ENCODE peak calls at places on chromosomes 1 and 21, in five cellular contexts. B is IMR-90; L is body of pancreas; K is T-helper 1 cell; N is activated naive CD4-positive, alpha-beta T cell treated with anti-CD3 and anti-CD28 coated beads, Interleukin-2, amount 10 ng/mL, durations not matched to agents 7 days and 5 days. S is an unnamed sample.

GRCh38 chr1:84083321-84083720 is 60.8 kb upstream of the PRKACB start:
- DNase-seq in B (no peak), L (no peak), K (no peak), N (no peak), S (no peak)

GRCh38 chr1:43980255-43981134 is 1.5 kb downstream of the B4GALT2 start:
- DNase-seq in B (peak; percentile 56), L (no peak), K (no peak), N (no peak), S (no peak)

GRCh38 chr1:232737917-232738316 is 67.3 kb upstream of the MAP10 start:
- DNase-seq in B (no peak), L (no peak), K (no peak), N (no peak), S (no peak)

GRCh38 chr1:91527781-91528180 is 27.1 kb downstream of the CDC7 start:
- DNase-seq in B (no peak), L (no peak), K (no peak), N (no peak), S (no peak)

GRCh38 chr1:8687053-8687452 is 130.4 kb downstream of the RERE start:
- DNase-seq in B (peak; percentile 64), L (peak; percentile 32), K (no peak), N (no peak), S (no peak)

GRCh38 chr1:15656464-15656863 is 27.7 kb upstream of the PLEKHM2 start:
- DNase-seq in B (no peak), L (no peak), K (no peak), N (no peak), S (no peak)

GRCh38 chr1:9714257-9714718 is 62.8 kb downstream of the PIK3CD start:
- DNase-seq in B (no peak), L (no peak), K (no peak), N (peak; percentile 55), S (no peak)

GRCh38 chr21:34649400-34649799 is 19.4 kb upstream of the CLIC6 start:
- DNase-seq in B (no peak), L (no peak), K (no peak), N (no peak), S (no peak)

GRCh38 chr1:12485231-12486172 is 132.5 kb downstream of the DHRS3 start:
- DNase-seq in B (peak; percentile 23), L (no peak), K (no peak), N (no peak), S (no peak)

GRCh38 chr1:193190096-193190744 is 3.8 kb upstream of the B3GALT2 start:
- DNase-seq in B (peak; percentile 33), L (no peak), K (no peak), N (no peak), S (no peak)

GRCh38 chr1:14138627-14139026 is 438.6 kb downstream of the PRDM2 start:
- DNase-seq in B (no peak), L (no peak), K (no peak), N (no peak), S (no peak)

GRCh38 chr1:21308847-21309652 is 18.8 kb upstream of the ECE1 start:
- DNase-seq in B (no peak), L (peak; percentile 78), K (no peak), N (no peak), S (no peak)

GRCh38 chr1:171484760-171485374 is 463 bp upstream of the PRRC2C start:
- DNase-seq in B (no peak), L (no peak), K (no peak), N (no peak), S (no peak)

GRCh38 chr1:177170756-177171535 is at the start of gene BRINP2:
- DNase-seq in B (peak; percentile 29), L (peak; percentile 70), K (no peak), N (no peak), S (no peak)

GRCh38 chr21:44871576-44872265 is 1.8 kb downstream of the PTTG1IP start:
- DNase-seq in B (peak; percentile 77), L (peak; percentile 24), K (no peak), N (peak; percentile 42), S (no peak)

GRCh38 chr21:45325206-45326168 is 37.8 kb upstream of the POFUT2 start:
- DNase-seq in B (no peak), L (no peak), K (peak; percentile 6), N (no peak), S (no peak)

GRCh38 chr21:44759628-44760285 is 41.9 kb downstream of the UBE2G2 start:
- DNase-seq in B (no peak), L (no peak), K (no peak), N (peak; percentile 15), S (peak; percentile 45)

GRCh38 chr1:38045431-38046332 is 911 bp downstream of the POU3F1 start:
- DNase-seq in B (no peak), L (peak; percentile 45), K (no peak), N (no peak), S (no peak)

GRCh38 chr1:6584126-6585080 is 4.6 kb downstream of the ZBTB48 start:
- DNase-seq in B (no peak), L (no peak), K (no peak), N (no peak), S (no peak)

GRCh38 chr1:13628711-13629110 is 45.1 kb downstream of the PDPN start:
- DNase-seq in B (no peak), L (no peak), K (no peak), N (no peak), S (no peak)

GRCh38 chr1:81549588-81550127 is 251.1 kb upstream of the ADGRL2 start:
- DNase-seq in B (peak; percentile 52), L (no peak), K (no peak), N (no peak), S (no peak)

GRCh38 chr1:218383681-218384080 is 38.5 kb downstream of the TGFB2 start:
- DNase-seq in B (no peak), L (no peak), K (no peak), N (no peak), S (no peak)

GRCh38 chr1:112937495-112937894 is 18.5 kb downstream of the SLC16A1 start:
- DNase-seq in B (no peak), L (no peak), K (no peak), N (no peak), S (no peak)

GRCh38 chr1:73789965-73790364 is 408.0 kb downstream of the LRRIQ3 start:
- DNase-seq in B (no peak), L (no peak), K (no peak), N (no peak), S (no peak)

GRCh38 chr1:168939131-168939946 is 167.2 kb upstream of the ATP1B1 start:
- DNase-seq in B (no peak), L (no peak), K (no peak), N (no peak), S (no peak)

GRCh38 chr21:46120301-46121285 is 22.7 kb downstream of the COL6A2 start:
- DNase-seq in B (no peak), L (peak; percentile 3), K (peak; percentile 10), N (peak; percentile 8), S (peak; percentile 81)

GRCh38 chr1:104648269-104648691 is 898.6 kb downstream of the AMY1C start:
- DNase-seq in B (no peak), L (no peak), K (no peak), N (no peak), S (no peak)

GRCh38 chr1:47216278-47217059 is 15.6 kb downstream of the TAL1 start:
- DNase-seq in B (no peak), L (no peak), K (no peak), N (no peak), S (no peak)

GRCh38 chr1:85463666-85464496 is 1.1 kb downstream of the DDAH1 start:
- DNase-seq in B (no peak), L (no peak), K (no peak), N (no peak), S (no peak)

GRCh38 chr21:25513810-25514209 is 93.5 kb downstream of the MRPL39 start:
- DNase-seq in B (no peak), L (no peak), K (no peak), N (no peak), S (no peak)

GRCh38 chr1:53086504-53087070 is 24.6 kb downstream of the PODN start:
- DNase-seq in B (no peak), L (no peak), K (no peak), N (no peak), S (no peak)

GRCh38 chr21:25552856-25553255 is 54.4 kb downstream of the MRPL39 start:
- DNase-seq in B (no peak), L (no peak), K (no peak), N (no peak), S (no peak)

GRCh38 chr1:113675299-113675698 is 84.0 kb downstream of the PHTF1 start:
- DNase-seq in B (peak; percentile 19), L (no peak), K (no peak), N (no peak), S (no peak)

GRCh38 chr1:91885331-91885715 is 628 bp downstream of the TGFBR3 start:
- DNase-seq in B (peak; percentile 12), L (peak; percentile 50), K (peak; percentile 19), N (peak; percentile 53), S (no peak)

GRCh38 chr1:223844962-223845809 is 561 bp downstream of the TP53BP2 start:
- DNase-seq in B (peak; percentile 62), L (peak; percentile 64), K (peak; percentile 56), N (peak; percentile 76), S (no peak)

GRCh38 chr1:176068256-176068655 is 138.8 kb downstream of the COP1 start:
- DNase-seq in B (no peak), L (no peak), K (no peak), N (no peak), S (no peak)

GRCh38 chr1:1141244-1141910 is 25.5 kb upstream of the C1orf159 start:
- DNase-seq in B (no peak), L (no peak), K (no peak), N (no peak), S (no peak)

GRCh38 chr1:167173516-167174184 is 47.0 kb upstream of the POU2F1 start:
- DNase-seq in B (no peak), L (no peak), K (no peak), N (no peak), S (no peak)

GRCh38 chr1:244048566-244049141 is 2.4 kb upstream of the ZBTB18 start:
- DNase-seq in B (no peak), L (no peak), K (no peak), N (no peak), S (no peak)